ENCODE peak calls at places on chromosomes 13 and 19, in seven cellular contexts. One of them, this sample, is unnamed.

GRCh38 chr13:21949818-21950429 is 279.1 kb downstream of the FGF9 start:
- DNase-seq in bronchial epithelial cell: no peak
- DNase-seq in AG09309: no peak
- DNase-seq in psoas muscle: no peak
- DNase-seq in uterus: no peak
- DNase-seq in body of pancreas: no peak
- DNase-seq in mucosa of descending colon: no peak
- DNase-seq in this sample: no peak

GRCh38 chr19:6613711-6614110 is 22.8 kb upstream of the CD70 start:
- DNase-seq in body of pancreas: no peak
- DNase-seq in psoas muscle: no peak
- DNase-seq in uterus: no peak
- DNase-seq in mucosa of descending colon: no peak
- DNase-seq in AG09309: peak
- DNase-seq in bronchial epithelial cell: peak
- DNase-seq in this sample: no peak

GRCh38 chr13:41610426-41610825 is 153.1 kb downstream of the RGCC start:
- DNase-seq in mucosa of descending colon: no peak
- DNase-seq in psoas muscle: peak
- DNase-seq in body of pancreas: no peak
- DNase-seq in uterus: peak
- DNase-seq in AG09309: peak
- DNase-seq in bronchial epithelial cell: peak
- DNase-seq in this sample: no peak

GRCh38 chr13:52010890-52011689 is at the start of gene ATP7B:
- DNase-seq in AG09309: no peak
- DNase-seq in body of pancreas: no peak
- DNase-seq in mucosa of descending colon: peak
- DNase-seq in bronchial epithelial cell: no peak
- DNase-seq in psoas muscle: peak
- DNase-seq in uterus: peak
- DNase-seq in this sample: peak

GRCh38 chr13:24995225-24995804 is 100.6 kb upstream of the PABPC3 start:
- DNase-seq in AG09309: peak
- DNase-seq in body of pancreas: peak
- DNase-seq in mucosa of descending colon: peak
- DNase-seq in bronchial epithelial cell: peak
- DNase-seq in psoas muscle: no peak
- DNase-seq in uterus: no peak
- DNase-seq in this sample: peak

GRCh38 chr13:113207890-113208423 is 512 bp downstream of the PCID2 start:
- DNase-seq in psoas muscle: no peak
- DNase-seq in AG09309: no peak
- DNase-seq in uterus: no peak
- DNase-seq in bronchial epithelial cell: peak
- DNase-seq in body of pancreas: peak
- DNase-seq in mucosa of descending colon: peak
- DNase-seq in this sample: peak

GRCh38 chr19:7191946-7192691 is 102.1 kb downstream of the INSR start:
- DNase-seq in AG09309: no peak
- DNase-seq in mucosa of descending colon: no peak
- DNase-seq in bronchial epithelial cell: no peak
- DNase-seq in uterus: no peak
- DNase-seq in psoas muscle: no peak
- DNase-seq in body of pancreas: no peak
- DNase-seq in this sample: no peak

GRCh38 chr13:100721885-100722512 is 47.4 kb upstream of the TMTC4 start:
- DNase-seq in uterus: no peak
- DNase-seq in body of pancreas: peak
- DNase-seq in mucosa of descending colon: peak
- DNase-seq in bronchial epithelial cell: peak
- DNase-seq in psoas muscle: no peak
- DNase-seq in AG09309: peak
- DNase-seq in this sample: peak

GRCh38 chr19:4606921-4607678 is 32.2 kb upstream of the TNFAIP8L1 start:
- DNase-seq in AG09309: no peak
- DNase-seq in mucosa of descending colon: no peak
- DNase-seq in body of pancreas: peak
- DNase-seq in psoas muscle: peak
- DNase-seq in bronchial epithelial cell: no peak
- DNase-seq in uterus: peak
- DNase-seq in this sample: peak

GRCh38 chr13:32136716-32137115 is 105.1 kb downstream of the FRY start:
- DNase-seq in psoas muscle: no peak
- DNase-seq in AG09309: no peak
- DNase-seq in mucosa of descending colon: no peak
- DNase-seq in uterus: no peak
- DNase-seq in bronchial epithelial cell: no peak
- DNase-seq in body of pancreas: no peak
- DNase-seq in this sample: no peak

GRCh38 chr13:98761126-98761978 is 8.9 kb upstream of the SLC15A1 start:
- DNase-seq in bronchial epithelial cell: peak
- DNase-seq in body of pancreas: peak
- DNase-seq in AG09309: peak
- DNase-seq in psoas muscle: no peak
- DNase-seq in mucosa of descending colon: no peak
- DNase-seq in uterus: no peak
- DNase-seq in this sample: no peak

GRCh38 chr19:5627395-5627904 is 4.6 kb downstream of the SAFB start:
- DNase-seq in mucosa of descending colon: peak
- DNase-seq in body of pancreas: peak
- DNase-seq in uterus: no peak
- DNase-seq in bronchial epithelial cell: no peak
- DNase-seq in psoas muscle: peak
- DNase-seq in AG09309: no peak
- DNase-seq in this sample: peak

GRCh38 chr19:18660051-18660910 is 23.2 kb upstream of the CRTC1 start:
- DNase-seq in bronchial epithelial cell: no peak
- DNase-seq in uterus: peak
- DNase-seq in AG09309: no peak
- DNase-seq in body of pancreas: peak
- DNase-seq in psoas muscle: peak
- DNase-seq in mucosa of descending colon: peak
- DNase-seq in this sample: no peak

GRCh38 chr19:39515551-39516191 is 732 bp downstream of the SELENOV start:
- DNase-seq in psoas muscle: no peak
- DNase-seq in AG09309: no peak
- DNase-seq in bronchial epithelial cell: no peak
- DNase-seq in mucosa of descending colon: no peak
- DNase-seq in body of pancreas: no peak
- DNase-seq in uterus: no peak
- DNase-seq in this sample: no peak
- H3K4me3 ChIP-seq in psoas muscle: peak
- H3K4me3 ChIP-seq in AG09309: peak
- H3K4me3 ChIP-seq in bronchial epithelial cell: no peak
- H3K4me3 ChIP-seq in mucosa of descending colon: no peak
- H3K4me3 ChIP-seq in body of pancreas: no peak
- H3K4me3 ChIP-seq in uterus: peak
- H3K4me3 ChIP-seq in this sample: peak

GRCh38 chr19:14440049-14440448 is 6.9 kb downstream of the PKN1 start:
- DNase-seq in AG09309: no peak
- DNase-seq in body of pancreas: peak
- DNase-seq in uterus: no peak
- DNase-seq in psoas muscle: peak
- DNase-seq in mucosa of descending colon: peak
- DNase-seq in bronchial epithelial cell: no peak
- DNase-seq in this sample: no peak
- H3K4me3 ChIP-seq in AG09309: no peak
- H3K4me3 ChIP-seq in body of pancreas: no peak
- H3K4me3 ChIP-seq in uterus: no peak
- H3K4me3 ChIP-seq in psoas muscle: peak
- H3K4me3 ChIP-seq in mucosa of descending colon: no peak
- H3K4me3 ChIP-seq in bronchial epithelial cell: no peak
- H3K4me3 ChIP-seq in this sample: no peak

GRCh38 chr19:58128041-58128685 is 22.4 kb downstream of the ZNF329 start:
- DNase-seq in uterus: no peak
- DNase-seq in mucosa of descending colon: no peak
- DNase-seq in bronchial epithelial cell: no peak
- DNase-seq in psoas muscle: no peak
- DNase-seq in body of pancreas: no peak
- DNase-seq in AG09309: no peak
- DNase-seq in this sample: no peak
- H3K4me3 ChIP-seq in uterus: no peak
- H3K4me3 ChIP-seq in mucosa of descending colon: no peak
- H3K4me3 ChIP-seq in bronchial epithelial cell: no peak
- H3K4me3 ChIP-seq in psoas muscle: no peak
- H3K4me3 ChIP-seq in body of pancreas: no peak
- H3K4me3 ChIP-seq in AG09309: no peak
- H3K4me3 ChIP-seq in this sample: no peak

DNA sequence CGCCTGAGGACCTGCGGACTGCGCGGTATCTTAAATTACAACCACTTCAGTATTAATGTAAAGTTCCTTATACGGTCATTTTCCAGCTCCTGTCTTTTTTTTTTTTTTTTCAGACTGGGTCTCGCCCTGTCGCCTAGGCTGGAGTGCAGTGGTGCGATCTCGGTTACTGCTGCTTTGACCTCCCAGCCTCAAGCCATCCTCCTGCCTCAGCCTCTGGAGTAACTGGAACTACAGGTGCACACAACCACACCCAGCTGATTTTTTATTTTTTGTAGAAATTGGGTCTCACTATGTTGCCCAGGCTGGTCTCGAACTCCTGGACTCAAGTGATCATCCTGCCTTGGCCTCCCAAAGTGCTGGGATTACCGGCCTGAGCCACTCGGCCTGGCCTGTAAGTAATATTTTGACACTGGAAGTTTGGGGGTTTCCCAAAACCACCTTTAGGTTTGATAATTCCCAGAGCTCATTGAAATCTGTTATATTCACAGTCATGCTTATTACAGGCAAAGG is 406 bp upstream of the EID2B start:
- DNase-seq in AG09309: no peak
- DNase-seq in psoas muscle: no peak
- DNase-seq in uterus: no peak
- DNase-seq in bronchial epithelial cell: no peak
- DNase-seq in mucosa of descending colon: no peak
- DNase-seq in body of pancreas: no peak
- DNase-seq in this sample: no peak
- H3K4me3 ChIP-seq in AG09309: no peak
- H3K4me3 ChIP-seq in psoas muscle: peak
- H3K4me3 ChIP-seq in uterus: peak
- H3K4me3 ChIP-seq in bronchial epithelial cell: no peak
- H3K4me3 ChIP-seq in mucosa of descending colon: no peak
- H3K4me3 ChIP-seq in body of pancreas: no peak
- H3K4me3 ChIP-seq in this sample: peak

GRCh38 chr19:10580979-10581631 is 6.0 kb downstream of the AP1M2 start:
- DNase-seq in mucosa of descending colon: peak
- DNase-seq in body of pancreas: peak
- DNase-seq in bronchial epithelial cell: peak
- DNase-seq in uterus: peak
- DNase-seq in AG09309: peak
- DNase-seq in psoas muscle: peak
- DNase-seq in this sample: peak

GRCh38 chr19:10587022-10587838 is at the start of gene AP1M2:
- DNase-seq in bronchial epithelial cell: peak
- DNase-seq in mucosa of descending colon: peak
- DNase-seq in body of pancreas: peak
- DNase-seq in AG09309: no peak
- DNase-seq in psoas muscle: no peak
- DNase-seq in uterus: no peak
- DNase-seq in this sample: no peak

GRCh38 chr19:10583021-10583776 is 3.9 kb downstream of the AP1M2 start:
- DNase-seq in mucosa of descending colon: no peak
- DNase-seq in psoas muscle: no peak
- DNase-seq in bronchial epithelial cell: no peak
- DNase-seq in uterus: no peak
- DNase-seq in AG09309: no peak
- DNase-seq in body of pancreas: no peak
- DNase-seq in this sample: no peak

GRCh38 chr19:10587839-10588150 is 683 bp upstream of the AP1M2 start:
- DNase-seq in uterus: no peak
- DNase-seq in bronchial epithelial cell: no peak
- DNase-seq in psoas muscle: no peak
- DNase-seq in mucosa of descending colon: no peak
- DNase-seq in body of pancreas: no peak
- DNase-seq in AG09309: no peak
- DNase-seq in this sample: no peak

GRCh38 chr19:10586396-10586795 is 716 bp downstream of the AP1M2 start:
- DNase-seq in bronchial epithelial cell: no peak
- DNase-seq in mucosa of descending colon: no peak
- DNase-seq in uterus: no peak
- DNase-seq in psoas muscle: no peak
- DNase-seq in AG09309: no peak
- DNase-seq in body of pancreas: no peak
- DNase-seq in this sample: no peak
- H3K4me3 ChIP-seq in bronchial epithelial cell: peak
- H3K4me3 ChIP-seq in mucosa of descending colon: peak
- H3K4me3 ChIP-seq in uterus: no peak
- H3K4me3 ChIP-seq in psoas muscle: no peak
- H3K4me3 ChIP-seq in AG09309: no peak
- H3K4me3 ChIP-seq in body of pancreas: peak
- H3K4me3 ChIP-seq in this sample: no peak

DNA sequence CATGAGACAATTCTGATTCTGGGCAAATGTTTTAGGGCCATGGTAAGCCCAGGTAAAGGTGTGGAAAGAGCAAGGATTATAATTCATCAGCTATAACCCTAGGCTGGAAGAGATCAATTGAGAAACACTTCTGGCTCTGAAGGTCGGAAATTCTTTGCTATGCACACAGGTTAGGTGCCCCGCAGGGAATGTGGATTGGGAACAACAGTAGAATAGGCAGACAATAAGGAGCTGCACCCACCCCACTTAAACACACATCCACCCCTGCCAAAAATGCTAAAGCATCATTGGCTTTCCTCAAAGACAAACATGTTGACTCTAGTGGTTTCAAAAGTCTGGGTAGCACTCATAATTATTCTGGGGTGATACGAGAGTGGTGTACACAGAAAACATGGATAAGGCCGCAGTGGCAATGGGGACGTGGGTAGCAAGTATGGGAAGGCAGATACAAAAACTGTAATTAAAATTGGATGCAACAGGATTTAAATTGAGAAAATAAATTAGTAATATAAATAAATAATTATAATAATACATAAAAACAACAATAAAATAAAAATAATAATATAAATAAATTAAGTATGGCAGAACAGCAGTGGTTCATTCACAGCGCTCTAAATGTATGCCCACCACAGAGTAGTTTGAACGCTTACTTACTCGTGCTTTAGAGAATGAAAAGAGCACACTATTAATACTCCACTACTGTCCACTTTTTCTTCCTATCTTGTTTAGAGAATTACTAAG is 8.5 kb downstream of the EFNB2 start:
- DNase-seq in body of pancreas: no peak
- DNase-seq in bronchial epithelial cell: no peak
- DNase-seq in psoas muscle: no peak
- DNase-seq in AG09309: no peak
- DNase-seq in mucosa of descending colon: no peak
- DNase-seq in uterus: no peak
- DNase-seq in this sample: no peak
- H3K4me3 ChIP-seq in body of pancreas: no peak
- H3K4me3 ChIP-seq in bronchial epithelial cell: no peak
- H3K4me3 ChIP-seq in psoas muscle: no peak
- H3K4me3 ChIP-seq in AG09309: no peak
- H3K4me3 ChIP-seq in mucosa of descending colon: no peak
- H3K4me3 ChIP-seq in uterus: no peak
- H3K4me3 ChIP-seq in this sample: no peak